ENCODE peak calls at places on chromosomes 13 and 19, in five cellular contexts. J is Caki2; N is iPS-NIHi11; E is activated CD4-positive, alpha-beta T cell treated with anti-CD3 and anti-CD28 coated beads, Interleukin-2, amount 50 U/mL, for 48 hours; T is upper lobe of right lung. G is an unnamed sample.

GRCh38 chr19:44050740-44051653 is 839 bp upstream of the ZNF223 start:
- DNase-seq in J (no peak), N (no peak), E (peak), T (no peak), G (no peak)

GRCh38 chr13:48001127-48001881 is at the start of gene SUCLA2:
- DNase-seq in J (peak), N (peak), E (peak), T (peak), G (peak)

GRCh38 chr19:30304540-30304939 is 67.6 kb upstream of the ZNF536 start:
- DNase-seq in J (no peak), N (no peak), E (no peak), T (no peak), G (no peak)

GRCh38 chr13:41577437-41577836 is 120.1 kb downstream of the RGCC start:
- DNase-seq in J (no peak), N (no peak), E (no peak), T (no peak), G (no peak)

GRCh38 chr19:23255700-23256099 is 5.5 kb upstream of the ZNF724 start:
- DNase-seq in J (no peak), N (no peak), E (no peak), T (no peak), G (no peak)

GRCh38 chr13:25190256-25190655 is 18.2 kb upstream of the AMER2 start:
- DNase-seq in J (no peak), N (no peak), E (no peak), T (no peak), G (no peak)

GRCh38 chr19:48368942-48369341 is 4.8 kb downstream of the SYNGR4 start:
- DNase-seq in J (no peak), N (no peak), E (no peak), T (no peak), G (no peak)

GRCh38 chr19:55674459-55674840 is 576 bp upstream of the EPN1 start:
- DNase-seq in J (no peak), N (no peak), E (no peak), T (no peak), G (no peak)

GRCh38 chr13:21670883-21671792 is at the start of gene FGF9:
- DNase-seq in J (peak), N (peak), E (peak), T (peak), G (peak)

GRCh38 chr13:106318941-106319411 is 216.5 kb downstream of the EFNB2 start:
- DNase-seq in J (peak), N (no peak), E (no peak), T (no peak), G (no peak)

GRCh38 chr19:45331411-45331810 is 8.7 kb upstream of the CKM start:
- DNase-seq in J (no peak), N (peak), E (no peak), T (no peak), G (no peak)

GRCh38 chr19:13160557-13160956 is 10.3 kb downstream of the IER2 start:
- DNase-seq in J (peak), N (no peak), E (no peak), T (no peak), G (no peak)

GRCh38 chr13:99991806-99992242 is 10.2 kb downstream of the ZIC2 start:
- DNase-seq in J (no peak), N (no peak), E (no peak), T (no peak), G (no peak)

GRCh38 chr13:93476175-93476574 is 249.6 kb downstream of the GPC6 start:
- DNase-seq in J (no peak), N (peak), E (no peak), T (no peak), G (no peak)

GRCh38 chr13:110484290-110485048 is 77.1 kb downstream of the RAB20 start:
- DNase-seq in J (no peak), N (no peak), E (no peak), T (no peak), G (no peak)

GRCh38 chr13:63206431-63206830 is 1790.8 kb upstream of the PCDH20 start:
- DNase-seq in J (peak), N (no peak), E (no peak), T (no peak), G (no peak)

GRCh38 chr13:109211616-109212015 is 574.8 kb downstream of the IRS2 start:
- DNase-seq in J (no peak), N (no peak), E (no peak), T (no peak), G (no peak)

GRCh38 chr13:65435590-65435989 is 1794.5 kb downstream of the PCDH9 start:
- DNase-seq in J (no peak), N (no peak), E (no peak), T (no peak), G (no peak)

GRCh38 chr13:85864963-85865530 is 65.8 kb upstream of the SLITRK6 start:
- DNase-seq in J (peak), N (peak), E (no peak), T (no peak), G (no peak)

GRCh38 chr19:27777242-27777641 is 1435.7 kb downstream of the UQCRFS1 start:
- DNase-seq in J (no peak), N (no peak), E (no peak), T (no peak), G (no peak)

GRCh38 chr13:84137292-84137691 is 255.0 kb upstream of the SLITRK1 start:
- DNase-seq in J (no peak), N (no peak), E (peak), T (no peak), G (peak)

GRCh38 chr13:60369242-60369641 is 27.8 kb upstream of the TDRD3 start:
- DNase-seq in J (no peak), N (peak), E (no peak), T (no peak), G (no peak)

GRCh38 chr19:3849092-3849491 is 19.7 kb downstream of the ZFR2 start:
- DNase-seq in J (no peak), N (peak), E (peak), T (no peak), G (no peak)

GRCh38 chr13:63124863-63125262 is 1709.2 kb upstream of the PCDH20 start:
- DNase-seq in J (peak), N (no peak), E (no peak), T (no peak), G (no peak)

GRCh38 chr13:108924154-108924940 is 294.9 kb downstream of the MYO16 start:
- DNase-seq in J (peak), N (no peak), E (no peak), T (no peak), G (no peak)

GRCh38 chr19:35641515-35642151 is at the start of gene ETV2:
- DNase-seq in J (no peak), N (peak), E (peak), T (no peak), G (no peak)

GRCh38 chr19:54470991-54471782 is 1.9 kb downstream of the CDC42EP5 start:
- DNase-seq in J (no peak), N (peak), E (no peak), T (no peak), G (no peak)

GRCh38 chr19:18397242-18398202 is at the start of gene LRRC25:
- DNase-seq in J (no peak), N (peak), E (no peak), T (peak), G (no peak)

GRCh38 chr19:1064661-1065605 is 2.0 kb upstream of the ARHGAP45 start:
- DNase-seq in J (no peak), N (peak), E (peak), T (peak), G (no peak)

GRCh38 chr13:59601993-59602392 is 561.7 kb downstream of the DIAPH3 start:
- DNase-seq in J (no peak), N (no peak), E (no peak), T (no peak), G (no peak)

GRCh38 chr19:48421548-48421947 is 24.2 kb upstream of the GRWD1 start:
- DNase-seq in J (no peak), N (no peak), E (no peak), T (no peak), G (no peak)

GRCh38 chr13:111270126-111270525 is 50.3 kb upstream of the TEX29 start:
- DNase-seq in J (no peak), N (no peak), E (no peak), T (no peak), G (no peak)

G was measured in GM12878.